ENCODE peak calls at places on chromosomes 12 and 14, in six cellular contexts. U, O, B, L, Y and N are unnamed samples.

GRCh38 chr12:56152756-56153137 is 360 bp downstream of the MYL6B start:
- DNase-seq in L (no peak), U (no peak), O (no peak), B (no peak), Y (no peak), N (no peak)

GRCh38 chr14:95609398-95609990 is 74.6 kb downstream of the GLRX5 start:
- DNase-seq in O (no peak), L (no peak), Y (no peak), B (peak), U (peak), N (no peak)

GRCh38 chr14:58701576-58701975 is 63.8 kb downstream of the DACT1 start:
- DNase-seq in B (no peak), O (no peak), L (no peak), Y (no peak), U (no peak), N (no peak)

GRCh38 chr12:109619002-109619604 is 45.5 kb downstream of the MVK start:
- DNase-seq in O (no peak), L (no peak), U (no peak), Y (no peak), B (no peak), N (no peak)

GRCh38 chr14:74586681-74587362 is 25.2 kb downstream of the LTBP2 start:
- DNase-seq in Y (no peak), U (no peak), O (no peak), B (no peak), L (no peak), N (no peak)

GRCh38 chr14:91254456-91254855 is 10.0 kb upstream of the GPR68 start:
- DNase-seq in O (no peak), Y (no peak), L (no peak), B (no peak), U (no peak), N (no peak)

GRCh38 chr14:98138666-98139065 is 1133.3 kb downstream of the BCL11B start:
- DNase-seq in Y (peak), O (no peak), U (peak), L (no peak), B (peak), N (no peak)

GRCh38 chr12:3977621-3978020 is 104.4 kb upstream of the PARP11 start:
- DNase-seq in B (no peak), L (no peak), U (no peak), O (no peak), Y (no peak), N (no peak)

GRCh38 chr14:31934767-31935266 is 142.3 kb upstream of the ARHGAP5 start:
- DNase-seq in O (no peak), Y (no peak), B (peak), L (no peak), U (no peak), N (no peak)
- TF ChIP-seq CTCF in O (peak), Y (no peak), B (peak), L (no peak), U (no peak), N (peak)

GRCh38 chr14:102085503-102085902 is 1.3 kb downstream of the HSP90AA1 start:
- DNase-seq in L (no peak), U (no peak), O (no peak), B (no peak), Y (no peak), N (no peak)

GRCh38 chr14:102086346-102086971 is 385 bp downstream of the HSP90AA1 start:
- DNase-seq in U (peak), Y (no peak), L (no peak), O (peak), B (peak), N (no peak)

GRCh38 chr14:102087762-102088011 is 843 bp upstream of the HSP90AA1 start:
- DNase-seq in O (no peak), L (no peak), B (no peak), Y (no peak), U (no peak), N (no peak)

GRCh38 chr14:102088012-102088792 is 1.4 kb upstream of the HSP90AA1 start:
- DNase-seq in Y (peak), B (peak), L (peak), U (peak), O (no peak), N (no peak)

DNA sequence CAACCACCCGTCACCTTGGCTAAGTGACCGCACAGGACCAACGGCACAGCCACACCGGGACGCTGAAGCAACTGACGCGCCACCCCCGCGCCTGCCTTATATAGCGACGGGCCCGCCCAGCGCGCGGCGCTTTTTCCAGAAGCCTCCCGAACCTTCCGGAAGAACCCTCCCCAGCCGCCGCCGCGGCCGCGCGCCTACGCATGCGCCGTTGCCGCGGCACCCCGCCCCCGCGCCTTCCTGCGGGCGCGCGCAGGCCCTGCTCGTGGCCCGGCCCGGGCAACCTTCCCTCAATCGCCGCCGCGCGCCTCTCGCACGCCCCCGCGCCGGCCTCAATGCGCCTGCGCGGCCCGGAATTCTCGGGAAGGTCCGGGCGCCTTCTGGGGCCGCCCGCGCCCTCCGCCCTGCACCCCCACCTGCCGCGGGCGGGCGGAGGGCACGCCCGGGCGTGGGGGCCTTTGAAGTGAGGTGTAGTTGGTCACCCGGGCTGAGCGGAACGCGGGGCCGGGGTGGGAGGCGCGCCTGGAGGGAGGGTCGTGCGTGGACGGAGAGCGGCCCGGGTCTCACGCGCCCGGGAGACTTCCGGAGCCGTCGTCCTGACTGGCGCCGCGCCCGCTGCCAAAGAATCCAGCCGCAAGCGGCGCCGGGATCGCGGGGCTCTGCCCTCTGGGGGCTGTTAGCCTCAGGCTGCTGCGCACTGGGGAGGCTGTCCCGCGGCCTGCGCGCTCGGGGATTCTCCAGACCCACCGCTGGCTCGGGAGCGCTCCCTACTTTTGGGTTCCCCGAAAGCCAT is at the start of gene HSP90AA1:
- DNase-seq in Y (peak), L (peak), B (peak), O (peak), U (peak), N (peak)
- TF ChIP-seq CTCF in Y (no peak), L (no peak), B (no peak), O (peak), U (peak), N (no peak)

GRCh38 chr12:10959777-10960176 is 20.7 kb upstream of the TAS2R14 start:
- DNase-seq in O (no peak), L (no peak), U (no peak), Y (no peak), B (peak), N (no peak)
- TF ChIP-seq CTCF in O (no peak), L (no peak), U (no peak), Y (no peak), B (no peak), N (no peak)

DNA sequence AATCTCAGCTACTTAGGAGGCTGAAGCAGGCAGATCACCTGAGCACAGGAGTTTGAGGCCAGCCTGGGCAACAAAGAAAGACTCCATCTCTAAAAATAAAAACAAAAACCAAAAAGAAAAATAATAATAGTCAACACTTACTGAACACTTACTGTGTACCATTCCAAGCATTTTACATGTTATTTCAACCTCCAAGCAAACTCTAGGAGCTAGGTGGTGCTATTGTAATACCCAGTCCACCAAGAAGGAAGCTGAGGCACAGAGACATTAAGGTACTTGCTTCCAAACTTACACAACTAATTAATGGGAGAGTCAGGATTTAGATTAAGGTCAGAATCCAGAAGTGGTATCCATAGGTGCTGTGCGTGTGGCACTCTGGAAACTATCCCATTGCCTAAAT is 13.7 kb upstream of the OR6J1 start:
- DNase-seq in U (peak), B (peak), O (no peak), L (no peak), Y (no peak), N (no peak)
- TF ChIP-seq CTCF in U (peak), B (peak), O (peak), L (no peak), Y (peak), N (peak)

GRCh38 chr12:49923878-49924610 is 20.3 kb upstream of the FAIM2 start:
- DNase-seq in Y (no peak), U (no peak), B (no peak), L (no peak), O (no peak), N (no peak)
- TF ChIP-seq CTCF in Y (no peak), U (no peak), B (no peak), L (no peak), O (no peak), N (no peak)